ENCODE peak calls at places on chromosomes 11 and 22, in five cellular contexts. One of them, this sample, is unnamed.

GRCh38 chr22:19036523-19037273 is 85.5 kb downstream of the DGCR2 start:
- DNase-seq in neural progenitor cell: no peak
- DNase-seq in thoracic aorta: no peak
- DNase-seq in H9: peak; percentile 64
- DNase-seq in sigmoid colon: no peak
- DNase-seq in this sample: peak; percentile 53

GRCh38 chr11:35146074-35146521 is 7.1 kb downstream of the CD44 start:
- DNase-seq in neural progenitor cell: no peak
- DNase-seq in thoracic aorta: no peak
- DNase-seq in H9: no peak
- DNase-seq in sigmoid colon: no peak
- DNase-seq in this sample: no peak

GRCh38 chr22:31334329-31334728 is 11.8 kb downstream of the PATZ1 start:
- DNase-seq in neural progenitor cell: no peak
- DNase-seq in thoracic aorta: no peak
- DNase-seq in H9: no peak
- DNase-seq in sigmoid colon: no peak
- DNase-seq in this sample: no peak

GRCh38 chr11:119689318-119689717 is 39.7 kb downstream of the NECTIN1 start:
- DNase-seq in neural progenitor cell: no peak
- DNase-seq in thoracic aorta: no peak
- DNase-seq in H9: no peak
- DNase-seq in sigmoid colon: no peak
- DNase-seq in this sample: no peak

GRCh38 chr22:42511401-42511891 is 8.2 kb downstream of the RRP7A start:
- DNase-seq in neural progenitor cell: no peak
- DNase-seq in thoracic aorta: no peak
- DNase-seq in H9: no peak
- DNase-seq in sigmoid colon: no peak
- DNase-seq in this sample: no peak

GRCh38 chr11:69041516-69041915 is 7.2 kb upstream of the TPCN2 start:
- DNase-seq in neural progenitor cell: no peak
- DNase-seq in thoracic aorta: no peak
- DNase-seq in H9: no peak
- DNase-seq in sigmoid colon: no peak
- DNase-seq in this sample: no peak

GRCh38 chr11:103948331-103948730 is 88.1 kb upstream of the DDI1 start:
- DNase-seq in neural progenitor cell: no peak
- DNase-seq in thoracic aorta: no peak
- DNase-seq in H9: no peak
- DNase-seq in sigmoid colon: no peak
- DNase-seq in this sample: no peak

GRCh38 chr11:15194671-15195415 is 80.1 kb downstream of the INSC start:
- DNase-seq in neural progenitor cell: no peak
- DNase-seq in thoracic aorta: no peak
- DNase-seq in H9: no peak
- DNase-seq in sigmoid colon: no peak
- DNase-seq in this sample: no peak

GRCh38 chr11:127485541-127485940 is 485.0 kb upstream of the KIRREL3 start:
- DNase-seq in neural progenitor cell: no peak
- DNase-seq in thoracic aorta: no peak
- DNase-seq in H9: no peak
- DNase-seq in sigmoid colon: no peak
- DNase-seq in this sample: no peak

GRCh38 chr11:5280582-5281102 is 10.9 kb upstream of the HBE1 start:
- DNase-seq in neural progenitor cell: peak; percentile 39
- DNase-seq in thoracic aorta: peak; percentile 38
- DNase-seq in H9: peak; percentile 69
- DNase-seq in sigmoid colon: no peak
- DNase-seq in this sample: no peak

GRCh38 chr22:38861927-38862326 is 10.1 kb downstream of the CBX6 start:
- DNase-seq in neural progenitor cell: no peak
- DNase-seq in thoracic aorta: no peak
- DNase-seq in H9: peak; percentile 25
- DNase-seq in sigmoid colon: no peak
- DNase-seq in this sample: peak; percentile 40

GRCh38 chr11:9570313-9570712 is 3.2 kb upstream of the WEE1 start:
- DNase-seq in neural progenitor cell: no peak
- DNase-seq in thoracic aorta: no peak
- DNase-seq in H9: no peak
- DNase-seq in sigmoid colon: no peak
- DNase-seq in this sample: no peak

GRCh38 chr11:65887723-65888162 is 528 bp downstream of the FIBP start:
- DNase-seq in neural progenitor cell: no peak
- DNase-seq in thoracic aorta: no peak
- DNase-seq in H9: no peak
- DNase-seq in sigmoid colon: no peak
- DNase-seq in this sample: no peak

GRCh38 chr11:70210051-70210501 is 7.0 kb downstream of the FADD start:
- DNase-seq in neural progenitor cell: no peak
- DNase-seq in thoracic aorta: no peak
- DNase-seq in H9: no peak
- DNase-seq in sigmoid colon: no peak
- DNase-seq in this sample: no peak

GRCh38 chr22:20428496-20429253 is 8.9 kb downstream of the SCARF2 start:
- DNase-seq in neural progenitor cell: no peak
- DNase-seq in thoracic aorta: no peak
- DNase-seq in H9: no peak
- DNase-seq in sigmoid colon: peak; percentile 60
- DNase-seq in this sample: no peak

GRCh38 chr11:121722431-121723256 is 269.9 kb upstream of the SORL1-AS1 start:
- DNase-seq in neural progenitor cell: peak; percentile 82
- DNase-seq in thoracic aorta: peak; percentile 74
- DNase-seq in H9: peak; percentile 84
- DNase-seq in sigmoid colon: peak; percentile 97
- DNase-seq in this sample: peak; percentile 70

GRCh38 chr22:42353883-42354727 is 78.1 kb downstream of the NFAM1 start:
- DNase-seq in neural progenitor cell: peak; percentile 79
- DNase-seq in thoracic aorta: no peak
- DNase-seq in H9: peak; percentile 84
- DNase-seq in sigmoid colon: no peak
- DNase-seq in this sample: no peak

GRCh38 chr22:46229701-46230100 is 20.4 kb downstream of the CDPF1 start:
- DNase-seq in neural progenitor cell: no peak
- DNase-seq in thoracic aorta: no peak
- DNase-seq in H9: no peak
- DNase-seq in sigmoid colon: no peak
- DNase-seq in this sample: no peak

GRCh38 chr11:119148855-119149370 is at the start of gene ABCG4:
- DNase-seq in neural progenitor cell: peak; percentile 73
- DNase-seq in thoracic aorta: no peak
- DNase-seq in H9: peak; percentile 44
- DNase-seq in sigmoid colon: no peak
- DNase-seq in this sample: no peak

GRCh38 chr11:102527701-102528100 is 2.8 kb downstream of the MMP7 start:
- DNase-seq in neural progenitor cell: no peak
- DNase-seq in thoracic aorta: no peak
- DNase-seq in H9: no peak
- DNase-seq in sigmoid colon: no peak
- DNase-seq in this sample: no peak

GRCh38 chr22:42313804-42314581 is 43.5 kb upstream of the TCF20 start:
- DNase-seq in neural progenitor cell: peak; percentile 91
- DNase-seq in thoracic aorta: no peak
- DNase-seq in H9: peak; percentile 95
- DNase-seq in sigmoid colon: peak; percentile 75
- DNase-seq in this sample: no peak

GRCh38 chr11:3164138-3164539 is 971 bp downstream of the OSBPL5 start:
- DNase-seq in neural progenitor cell: no peak
- DNase-seq in thoracic aorta: no peak
- DNase-seq in H9: no peak
- DNase-seq in sigmoid colon: peak; percentile 71
- DNase-seq in this sample: no peak

GRCh38 chr11:34609850-34610249 is 11.0 kb upstream of the EHF start:
- DNase-seq in neural progenitor cell: no peak
- DNase-seq in thoracic aorta: no peak
- DNase-seq in H9: no peak
- DNase-seq in sigmoid colon: no peak
- DNase-seq in this sample: no peak

GRCh38 chr11:122816701-122817100 is 21.6 kb upstream of the CRTAM start:
- DNase-seq in neural progenitor cell: no peak
- DNase-seq in thoracic aorta: no peak
- DNase-seq in H9: no peak
- DNase-seq in sigmoid colon: no peak
- DNase-seq in this sample: no peak

GRCh38 chr11:34075178-34075820 is 23.8 kb downstream of the CAPRIN1 start:
- DNase-seq in neural progenitor cell: no peak
- DNase-seq in thoracic aorta: no peak
- DNase-seq in H9: no peak
- DNase-seq in sigmoid colon: no peak
- DNase-seq in this sample: no peak

GRCh38 chr22:43996170-43996980 is 27.7 kb upstream of the PARVB start:
- DNase-seq in neural progenitor cell: no peak
- DNase-seq in thoracic aorta: no peak
- DNase-seq in H9: no peak
- DNase-seq in sigmoid colon: peak; percentile 73
- DNase-seq in this sample: peak; percentile 83

GRCh38 chr11:61814958-61815789 is 1.6 kb downstream of the FADS1 start:
- DNase-seq in neural progenitor cell: peak; percentile 99
- DNase-seq in thoracic aorta: peak; percentile 79
- DNase-seq in H9: peak; percentile 99
- DNase-seq in sigmoid colon: peak; percentile 98
- DNase-seq in this sample: peak; percentile 99

GRCh38 chr11:12516387-12517110 is 139.2 kb downstream of the PARVA start:
- DNase-seq in neural progenitor cell: no peak
- DNase-seq in thoracic aorta: no peak
- DNase-seq in H9: no peak
- DNase-seq in sigmoid colon: peak; percentile 62
- DNase-seq in this sample: no peak

GRCh38 chr11:63945482-63946163 is 6.8 kb downstream of the NAA40 start:
- DNase-seq in neural progenitor cell: peak; percentile 70
- DNase-seq in thoracic aorta: peak; percentile 44
- DNase-seq in H9: peak; percentile 73
- DNase-seq in sigmoid colon: peak; percentile 90
- DNase-seq in this sample: peak; percentile 71

GRCh38 chr22:39132871-39133524 is 19.5 kb downstream of the CBX7 start:
- DNase-seq in neural progenitor cell: no peak
- DNase-seq in thoracic aorta: no peak
- DNase-seq in H9: peak; percentile 28
- DNase-seq in sigmoid colon: peak; percentile 62
- DNase-seq in this sample: no peak

GRCh38 chr11:79375818-79376550 is 64.8 kb downstream of the TENM4 start:
- DNase-seq in neural progenitor cell: peak; percentile 31
- DNase-seq in thoracic aorta: no peak
- DNase-seq in H9: peak; percentile 52
- DNase-seq in sigmoid colon: no peak
- DNase-seq in this sample: no peak

GRCh38 chr22:37226087-37226486 is 13.8 kb upstream of the SSTR3 start:
- DNase-seq in neural progenitor cell: no peak
- DNase-seq in thoracic aorta: no peak
- DNase-seq in H9: no peak
- DNase-seq in sigmoid colon: no peak
- DNase-seq in this sample: no peak
- H3K27ac ChIP-seq in neural progenitor cell: no peak overlapping the region
- H3K27ac ChIP-seq in thoracic aorta: no peak overlapping the region
- H3K27ac ChIP-seq in H9: no peak overlapping the region
- H3K27ac ChIP-seq in sigmoid colon: no peak overlapping the region
- H3K27ac ChIP-seq in this sample: no peak overlapping the region

DNA sequence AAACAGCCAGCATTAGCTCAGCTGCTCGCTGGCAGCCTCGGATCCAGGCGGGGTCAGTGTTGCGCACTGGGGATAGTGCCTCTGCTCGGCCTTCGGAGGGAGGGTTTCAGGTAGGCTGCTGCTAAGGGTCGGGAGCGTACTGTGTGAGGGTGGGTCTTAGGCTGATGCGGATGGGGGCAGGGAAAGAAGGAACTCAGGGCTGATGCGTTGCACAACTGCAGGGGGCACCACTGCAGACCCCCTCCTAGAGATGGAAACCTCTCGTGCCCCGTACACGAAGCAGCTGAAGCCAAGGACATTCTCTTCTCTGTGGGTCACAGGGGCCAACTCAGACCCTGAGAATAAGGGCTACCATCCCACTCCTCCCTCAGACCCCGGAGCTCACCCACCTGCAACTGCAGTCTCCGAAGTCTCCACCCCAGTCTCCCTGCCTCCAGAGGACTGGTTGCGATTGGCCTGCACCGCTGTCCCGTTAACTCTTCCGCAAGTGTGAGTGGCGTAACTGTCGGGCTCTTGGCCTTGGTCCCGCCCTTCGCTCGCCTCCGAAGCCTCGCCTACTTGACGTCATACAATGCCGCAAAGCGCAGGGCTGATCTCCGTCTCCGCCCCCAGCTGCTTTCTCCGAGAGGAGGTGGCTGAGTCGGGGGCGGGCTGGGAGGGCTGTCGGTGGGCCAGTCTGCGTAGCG is at the start of gene KBTBD3:
- DNase-seq in neural progenitor cell: peak; percentile 99
- DNase-seq in thoracic aorta: peak; percentile 92
- DNase-seq in H9: peak; percentile 99
- DNase-seq in sigmoid colon: peak; percentile 100
- DNase-seq in this sample: peak; percentile 99
- H3K4me1 ChIP-seq in neural progenitor cell: peaks cover 24% of the 10 kb centered on the region
- H3K4me1 ChIP-seq in thoracic aorta: peaks cover 40% of the 10 kb centered on the region
- H3K4me1 ChIP-seq in H9: peaks cover 3% of the 10 kb centered on the region
- H3K4me1 ChIP-seq in sigmoid colon: peaks cover 53% of the 10 kb centered on the region
- H3K4me1 ChIP-seq in this sample: peaks cover 39% of the 10 kb centered on the region

DNA sequence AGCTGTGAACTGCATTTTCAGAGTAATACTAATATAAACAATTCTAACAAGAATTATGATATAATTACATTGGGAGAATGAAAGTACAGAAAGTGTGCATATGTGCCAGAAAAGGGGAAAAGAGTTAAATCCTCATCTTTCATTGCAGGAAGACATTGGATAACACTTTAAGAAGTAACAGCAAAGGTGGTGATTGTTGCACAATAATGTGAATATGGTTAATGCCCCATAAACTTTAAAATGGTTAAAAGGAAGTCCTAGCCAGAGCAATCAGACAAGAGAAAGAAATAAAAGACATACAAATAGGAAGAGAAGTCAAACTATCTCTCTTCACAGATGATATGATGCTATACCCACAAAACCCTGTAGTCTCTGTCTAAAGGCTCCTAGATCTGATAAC is 111.5 kb downstream of the TTC28 start:
- DNase-seq in neural progenitor cell: no peak
- DNase-seq in thoracic aorta: no peak
- DNase-seq in H9: no peak
- DNase-seq in sigmoid colon: no peak
- DNase-seq in this sample: no peak
- TF ChIP-seq CTCF in neural progenitor cell: no peak
- TF ChIP-seq CTCF in thoracic aorta: no peak
- TF ChIP-seq CTCF in H9: no peak
- TF ChIP-seq CTCF in sigmoid colon: no peak
- TF ChIP-seq CTCF in this sample: no peak

GRCh38 chr22:29011868-29012428 is 49.7 kb downstream of the C22orf31 start:
- DNase-seq in neural progenitor cell: no peak
- DNase-seq in thoracic aorta: no peak
- DNase-seq in H9: no peak
- DNase-seq in sigmoid colon: no peak
- DNase-seq in this sample: no peak
- H3K27ac ChIP-seq in neural progenitor cell: peak overlapping the region; percentile 88
- H3K27ac ChIP-seq in thoracic aorta: peak overlapping the region; percentile 21
- H3K27ac ChIP-seq in H9: no peak overlapping the region
- H3K27ac ChIP-seq in sigmoid colon: no peak overlapping the region
- H3K27ac ChIP-seq in this sample: no peak overlapping the region

This sample was measured in upper lobe of right lung.